ENCODE peak calls at places on chromosomes 1 and 21, in eight cellular contexts. D is tibial nerve; B is right atrium auricular region; F is suprapubic skin; S is neural progenitor cell; V is CD8-positive, alpha-beta T cell; A is heart left ventricle; K is stomach. Y is an unnamed sample. For H3K4me1 and H3K36me3, the result is how much of the 10 kb centered on the place peaks cover.

GRCh38 chr1:162357681-162358266 is 18.9 kb downstream of the SPATA46 start:
- DNase-seq in D (no peak), B (no peak), F (no peak), S (peak), V (no peak), A (no peak), K (no peak), Y (no peak)

GRCh38 chr1:210236840-210237409 is 4.3 kb downstream of the SERTAD4 start:
- DNase-seq in D (peak), B (peak), F (peak), S (peak), V (no peak), A (peak), K (no peak), Y (peak)

GRCh38 chr1:181014431-181015257 is 8.0 kb downstream of the STX6 start:
- DNase-seq in D (no peak), B (no peak), F (no peak), S (no peak), V (no peak), A (no peak), K (no peak), Y (no peak)

GRCh38 chr1:175911138-175911537 is 167.7 kb upstream of the TNR start:
- DNase-seq in D (no peak), B (no peak), F (no peak), S (no peak), V (no peak), A (no peak), K (no peak), Y (no peak)

GRCh38 chr21:16873581-16873980 is 639.3 kb upstream of the CXADR start:
- DNase-seq in D (no peak), B (no peak), F (no peak), S (no peak), V (no peak), A (no peak), K (no peak), Y (no peak)

GRCh38 chr1:116832268-116832931 is 77.3 kb upstream of the PTGFRN start:
- DNase-seq in D (no peak), B (no peak), F (no peak), S (peak), V (no peak), A (no peak), K (no peak), Y (no peak)

GRCh38 chr1:177385760-177386698 is 215.3 kb downstream of the BRINP2 start:
- DNase-seq in D (no peak), B (no peak), F (no peak), S (peak), V (no peak), A (no peak), K (no peak), Y (no peak)

GRCh38 chr21:39730418-39731107 is 14.4 kb upstream of the IGSF5 start:
- DNase-seq in D (peak), B (no peak), F (no peak), S (no peak), V (no peak), A (no peak), K (no peak), Y (no peak)

GRCh38 chr21:42970946-42971653 is 3.3 kb upstream of the PKNOX1 start:
- DNase-seq in D (no peak), B (no peak), F (no peak), S (no peak), V (no peak), A (no peak), K (no peak), Y (no peak)

GRCh38 chr1:224559971-224560728 is 56.0 kb upstream of the CNIH3 start:
- DNase-seq in D (no peak), B (no peak), F (no peak), S (no peak), V (no peak), A (no peak), K (no peak), Y (no peak)

GRCh38 chr1:228478912-228479665 is 8.1 kb upstream of the RNF187 start:
- DNase-seq in D (no peak), B (no peak), F (no peak), S (peak), V (no peak), A (no peak), K (no peak), Y (no peak)

GRCh38 chr1:212454741-212455140 is 22.0 kb downstream of the NENF start:
- DNase-seq in D (no peak), B (no peak), F (no peak), S (no peak), V (no peak), A (no peak), K (no peak), Y (no peak)

DNA sequence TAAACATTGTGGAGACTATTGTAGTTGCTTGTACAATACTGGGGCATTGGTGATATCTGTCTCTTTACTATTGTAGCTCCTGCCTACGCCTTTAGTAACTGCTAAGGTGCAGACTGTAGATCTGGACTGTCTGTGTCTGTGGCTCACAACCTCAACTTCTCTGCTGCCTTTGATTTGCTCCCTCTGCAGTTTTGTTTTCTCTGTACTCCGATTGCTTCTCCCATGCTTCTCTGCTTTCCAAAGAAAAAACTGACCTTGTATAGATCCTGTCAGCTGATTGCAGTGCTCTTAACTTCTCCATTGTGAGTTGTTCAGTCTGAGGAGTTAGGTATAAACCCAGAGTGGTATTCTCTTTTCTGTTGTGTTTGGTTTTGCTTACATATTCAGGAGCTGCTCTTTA is 15.3 kb downstream of the MAGI3 start:
- DNase-seq in D (no peak), B (no peak), F (no peak), S (peak), V (no peak), A (no peak), K (no peak), Y (no peak)
- H3K4me1 ChIP-seq in D (under half), B (under half), F (under half), S (under half), V (under half), A (under half), K (half or more), Y (under half)

DNA sequence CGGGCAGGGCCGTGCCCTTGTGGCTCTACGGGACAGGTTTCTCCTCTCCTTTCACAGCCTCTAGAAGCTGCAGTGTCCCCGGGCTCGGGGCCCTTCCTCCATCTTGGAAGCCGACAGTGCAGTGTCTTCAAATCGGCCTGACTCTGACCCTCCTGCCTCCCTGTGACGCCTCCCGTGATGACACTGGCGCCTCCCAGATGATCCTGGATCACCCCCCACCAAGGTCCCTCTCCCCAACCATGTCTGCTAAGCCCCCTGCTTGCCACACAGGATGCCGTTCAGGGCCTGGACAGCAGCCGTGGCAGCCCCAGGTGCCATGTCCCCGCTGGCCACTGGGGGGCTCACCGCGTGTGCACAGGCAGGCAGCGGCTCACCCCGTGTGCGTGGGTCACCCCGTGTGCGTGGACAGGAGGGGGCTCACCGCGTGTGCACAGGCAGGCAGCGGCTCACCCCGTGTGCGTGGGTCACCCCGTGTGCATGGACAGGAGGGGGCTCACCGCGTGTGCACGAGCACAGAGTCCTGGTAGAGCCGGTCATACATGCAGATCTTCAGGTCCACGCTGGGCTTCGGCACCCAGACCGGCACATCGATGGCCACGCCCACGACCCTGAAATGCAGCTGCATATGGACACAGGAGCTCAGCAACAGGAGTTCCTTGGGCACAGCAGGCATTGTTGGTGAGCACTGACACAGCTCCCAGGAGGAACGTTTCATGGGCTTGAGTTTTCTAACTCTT is 24.9 kb upstream of the TMEM52 start:
- DNase-seq in D (peak), B (no peak), F (no peak), S (peak), V (peak), A (peak), K (peak), Y (peak)
- H3K4me3 ChIP-seq in D (no peak), B (peak), F (no peak), S (peak), V (no peak), A (no peak), K (no peak), Y (no peak)

GRCh38 chr1:155932487-155932886 is 1.7 kb downstream of the KHDC4 start:
- DNase-seq in D (no peak), B (no peak), F (no peak), S (no peak), V (no peak), A (no peak), K (no peak), Y (no peak)

GRCh38 chr1:155931332-155932038 is 2.7 kb downstream of the KHDC4 start:
- DNase-seq in D (no peak), B (no peak), F (no peak), S (no peak), V (no peak), A (no peak), K (no peak), Y (no peak)

GRCh38 chr1:155934097-155934932 is at the start of gene KHDC4:
- DNase-seq in D (peak), B (peak), F (peak), S (peak), V (peak), A (peak), K (peak), Y (peak)

GRCh38 chr1:155933591-155934096 is 569 bp downstream of the KHDC4 start:
- DNase-seq in D (no peak), B (no peak), F (no peak), S (no peak), V (no peak), A (no peak), K (no peak), Y (no peak)

GRCh38 chr1:155932085-155932484 is 2.1 kb downstream of the KHDC4 start:
- DNase-seq in D (no peak), B (no peak), F (no peak), S (no peak), V (no peak), A (no peak), K (no peak), Y (no peak)
- H3K36me3 ChIP-seq in D (under half), B (half or more), F (under half), S (under half), V (under half), A (half or more), K (under half), Y (under half)

DNA sequence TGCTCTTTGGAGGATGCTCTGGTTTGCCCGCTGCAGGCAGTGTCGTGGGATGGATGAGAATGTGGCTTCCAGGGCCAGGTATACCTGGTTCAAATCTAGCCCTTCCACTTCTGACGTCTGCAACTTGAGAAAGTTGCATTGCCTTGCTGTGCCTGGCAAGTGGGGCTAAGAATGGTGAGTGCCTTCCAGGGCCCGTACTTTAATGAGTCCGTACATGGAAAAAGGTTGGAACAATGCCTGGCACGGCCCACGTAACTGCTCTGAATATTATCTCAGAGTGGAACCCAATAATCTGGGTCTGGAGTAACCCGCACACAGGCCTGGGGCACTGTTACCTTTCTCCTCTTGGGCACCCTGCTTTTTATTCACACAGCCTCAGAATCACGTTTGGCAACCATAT is 146.7 kb upstream of the EDN2 start:
- DNase-seq in D (no peak), B (no peak), F (no peak), S (no peak), V (no peak), A (no peak), K (no peak), Y (no peak)
- H3K4me1 ChIP-seq in D (under half), B (under half), F (under half), S (under half), V (under half), A (under half), K (under half), Y (under half)

GRCh38 chr1:44785501-44786137 is 2.4 kb downstream of the BEST4 start:
- DNase-seq in D (no peak), B (no peak), F (no peak), S (no peak), V (no peak), A (no peak), K (no peak), Y (no peak)
- H3K4me3 ChIP-seq in D (peak), B (peak), F (peak), S (peak), V (peak), A (peak), K (peak), Y (peak)

DNA sequence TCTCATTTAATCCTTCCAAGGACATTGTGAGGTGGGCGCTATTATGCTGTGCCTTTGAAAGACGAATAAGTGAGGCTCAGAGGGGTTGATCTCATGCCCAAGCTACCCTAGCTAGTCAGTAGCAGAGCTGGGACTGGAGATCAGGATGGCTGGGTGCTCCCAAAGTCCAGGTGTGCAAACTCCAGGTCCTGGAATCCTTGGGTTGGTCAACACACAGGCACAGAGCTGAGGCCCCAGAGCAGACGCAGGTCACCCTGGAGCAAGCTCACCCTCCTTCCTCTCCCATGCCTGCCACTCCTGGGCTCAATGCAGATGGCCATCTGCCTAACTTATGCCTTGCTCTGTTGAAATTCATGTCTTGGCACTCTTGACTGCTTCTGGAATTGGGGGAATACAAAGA is 587.2 kb downstream of the PTPRU start:
- DNase-seq in D (no peak), B (peak), F (no peak), S (peak), V (no peak), A (no peak), K (peak), Y (no peak)
- H3K36me3 ChIP-seq in D (under half), B (under half), F (under half), S (under half), V (under half), A (under half), K (under half), Y (under half)

DNA sequence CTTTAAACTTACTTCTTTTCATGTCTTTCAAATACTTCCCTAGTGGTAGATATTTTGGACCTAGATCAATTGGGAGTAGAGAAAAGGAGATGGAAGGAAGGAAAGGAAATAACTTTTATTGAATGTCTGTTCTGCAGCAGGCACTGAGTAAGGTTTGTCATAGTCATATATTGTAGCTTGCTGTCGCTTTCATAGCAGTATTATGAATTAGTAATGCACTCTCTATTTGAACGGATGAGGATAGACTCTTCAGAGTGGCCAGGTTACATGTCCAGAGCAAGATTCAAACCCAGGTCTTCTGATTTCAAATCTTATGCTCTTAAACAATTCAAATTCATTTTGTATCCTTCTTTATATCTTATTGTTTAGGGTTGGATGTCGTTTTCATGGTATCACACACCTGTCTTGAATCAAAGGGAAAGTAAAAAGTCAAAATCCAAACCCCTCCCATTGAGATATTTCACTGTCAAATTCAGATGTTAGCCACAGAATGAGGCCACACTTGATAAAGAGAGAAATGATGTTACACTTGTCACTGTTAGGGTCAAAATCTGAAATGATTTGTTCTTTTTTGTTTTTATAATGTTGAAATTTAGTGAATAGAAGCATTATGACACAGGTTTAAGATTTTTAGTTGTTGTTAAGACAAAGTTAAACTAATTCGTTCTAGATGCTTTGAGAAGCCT is 12.9 kb downstream of the NFIA start:
- DNase-seq in D (no peak), B (no peak), F (no peak), S (no peak), V (no peak), A (no peak), K (no peak), Y (no peak)
- H3K4me1 ChIP-seq in D (under half), B (half or more), F (under half), S (under half), V (under half), A (half or more), K (half or more), Y (half or more)

GRCh38 chr1:17617787-17618557 is 78.5 kb downstream of the ARHGEF10L start:
- DNase-seq in D (peak), B (peak), F (no peak), S (no peak), V (no peak), A (peak), K (no peak), Y (peak)
- H3K4me3 ChIP-seq in D (peak), B (peak), F (peak), S (no peak), V (no peak), A (peak), K (peak), Y (peak)

DNA sequence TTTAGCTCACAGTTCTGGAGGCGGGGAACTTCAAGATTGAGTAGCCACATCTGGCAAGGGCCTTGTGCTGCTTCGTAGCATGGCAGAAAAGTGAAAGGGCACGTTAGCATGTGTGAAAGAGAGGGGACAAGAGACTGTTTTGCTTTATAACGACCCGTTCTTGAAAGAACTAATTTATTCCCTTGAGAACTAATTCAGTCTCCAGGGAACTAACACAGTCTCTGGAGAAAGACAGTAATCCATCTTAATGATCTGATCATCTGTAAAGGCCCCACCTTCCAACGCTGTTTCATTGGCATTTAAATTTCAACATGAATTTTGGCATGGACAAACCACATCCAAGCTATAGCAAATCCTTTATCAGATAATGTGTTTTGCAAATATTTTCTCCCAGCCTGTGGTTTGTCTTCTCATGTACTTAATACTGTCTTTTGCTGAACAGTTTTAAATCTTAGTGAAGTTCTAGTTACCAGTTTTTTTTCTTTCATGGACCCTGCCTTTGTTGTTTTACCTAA is 26.1 kb downstream of the MTR start:
- DNase-seq in D (no peak), B (no peak), F (no peak), S (peak), V (no peak), A (no peak), K (no peak), Y (no peak)
- H3K36me3 ChIP-seq in D (under half), B (half or more), F (half or more), S (under half), V (under half), A (half or more), K (under half), Y (half or more)

Y was measured in psoas muscle.